ENCODE peak calls at places on chromosome 18, in seven cellular contexts. F is GM12878, H is A549, L is IMR-90, M is HCT116, U is H1, E is HepG2. N is an unnamed sample.
A peak's percentile ranks its signal among the peaks of the same experiment; 100 is the strongest.

GRCh38 chr18:43312891-43313290 is 35.6 kb upstream of the SYT4 start:
- DNase-seq in F (no peak), H (no peak), L (no peak), M (no peak), U (no peak), E (no peak), N (no peak)

GRCh38 chr18:31401156-31402025 is 24.8 kb downstream of the DSG4 start:
- DNase-seq in F (no peak), H (peak; percentile 78), L (no peak), M (no peak), U (no peak), E (peak; percentile 76), N (no peak)

GRCh38 chr18:79531926-79532689 is 136.4 kb downstream of the NFATC1 start:
- DNase-seq in F (no peak), H (no peak), L (peak; percentile 53), M (no peak), U (no peak), E (no peak), N (no peak)

GRCh38 chr18:76453057-76453561 is 41.9 kb downstream of the ZNF516 start:
- DNase-seq in F (no peak), H (no peak), L (no peak), M (no peak), U (no peak), E (no peak), N (no peak)

GRCh38 chr18:68660355-68661183 is 54.3 kb downstream of the TMX3 start:
- DNase-seq in F (no peak), H (peak; percentile 33), L (peak; percentile 61), M (peak; percentile 29), U (no peak), E (peak; percentile 33), N (peak; percentile 8)

GRCh38 chr18:77073336-77074093 is 59.1 kb downstream of the MBP start:
- DNase-seq in F (no peak), H (no peak), L (no peak), M (no peak), U (no peak), E (no peak), N (no peak)

GRCh38 chr18:31738460-31739407 is 21.9 kb downstream of the SLC25A52 start:
- DNase-seq in F (no peak), H (peak; percentile 4), L (no peak), M (peak; percentile 65), U (no peak), E (peak; percentile 69), N (peak; percentile 77)

GRCh38 chr18:417495-417894 is 83.0 kb downstream of the COLEC12 start:
- DNase-seq in F (no peak), H (no peak), L (no peak), M (no peak), U (no peak), E (no peak), N (no peak)

DNA sequence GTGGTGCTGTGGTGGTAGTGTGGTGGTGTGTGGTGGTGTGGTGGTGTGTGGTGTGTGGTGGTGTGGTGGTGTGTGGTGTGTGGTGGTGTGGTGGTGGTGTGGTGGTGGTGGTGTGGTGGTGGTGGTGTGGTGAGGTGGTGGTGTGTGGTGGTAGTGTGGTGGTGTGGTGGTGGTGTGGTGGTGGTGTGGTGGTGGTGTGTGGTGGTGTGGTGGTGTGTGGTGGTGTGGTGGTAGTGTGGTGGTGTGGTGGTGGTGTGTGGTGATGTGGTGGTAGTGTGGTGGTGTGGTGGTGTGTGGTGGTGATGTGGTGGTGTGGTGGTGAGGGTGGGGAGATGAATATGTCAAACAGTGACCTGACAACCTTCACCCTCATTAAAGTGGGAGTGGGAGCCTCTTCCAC is 55.6 kb upstream of the DLGAP1 start:
- DNase-seq in F (no peak), H (peak; percentile 1), L (no peak), M (no peak), U (no peak), E (no peak), N (no peak)
- TF ChIP-seq CEBPB in F (no peak), H (no peak), L (no peak), M (no peak), U (no peak), E (no peak), N (no peak)

GRCh38 chr18:61951396-61951795 is 58.6 kb upstream of the RNF152 start:
- DNase-seq in F (no peak), H (no peak), L (no peak), M (no peak), U (no peak), E (no peak), N (no peak)
- TF ChIP-seq CEBPB in F (no peak), H (no peak), L (no peak), M (no peak), U (no peak), E (no peak), N (no peak)

GRCh38 chr18:23235336-23235735 is 100.1 kb downstream of the CABLES1 start:
- DNase-seq in F (no peak), H (no peak), L (no peak), M (no peak), U (no peak), E (no peak), N (no peak)
- TF ChIP-seq CEBPB in F (no peak), H (no peak), L (peak; percentile 41), M (no peak), U (no peak), E (no peak), N (peak; percentile 56)

GRCh38 chr18:8706981-8707940 is 1.9 kb downstream of the MTCL1 start:
- DNase-seq in F (no peak), H (peak; percentile 82), L (peak; percentile 73), M (no peak), U (peak; percentile 82), E (no peak), N (no peak)
- TF ChIP-seq CEBPB in F (no peak), H (no peak), L (no peak), M (no peak), U (no peak), E (no peak), N (no peak)

DNA sequence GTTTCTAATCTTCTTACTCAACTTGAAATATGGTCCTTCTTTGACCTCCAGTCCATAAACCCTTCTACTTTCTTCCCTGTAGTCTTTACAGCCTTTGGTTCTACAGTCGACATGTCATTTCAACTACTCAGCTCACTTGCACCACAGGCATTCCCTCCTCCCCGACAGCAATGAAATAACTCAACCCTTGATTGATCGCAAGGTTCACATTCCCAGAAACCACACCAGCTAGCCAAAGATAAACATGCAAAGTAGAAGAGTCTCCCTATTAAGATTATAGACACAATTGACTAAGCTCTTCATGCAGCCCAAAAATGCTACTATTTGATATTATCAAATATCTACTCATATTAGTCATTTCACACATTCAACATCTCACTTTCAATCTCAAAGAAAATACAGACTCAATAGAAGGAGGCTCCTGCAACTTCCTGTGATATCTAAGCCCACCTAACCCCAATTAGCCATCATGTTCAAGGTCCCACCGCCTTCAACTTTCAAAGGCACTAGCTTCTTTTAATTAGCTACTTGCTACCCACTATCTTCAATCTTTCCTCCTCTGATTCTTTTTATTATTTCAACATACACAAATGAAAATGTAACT is 50.8 kb downstream of the RTTN start:
- DNase-seq in F (no peak), H (no peak), L (peak; percentile 94), M (no peak), U (no peak), E (no peak), N (no peak)
- TF ChIP-seq CEBPB in F (no peak), H (no peak), L (peak; percentile 67), M (no peak), U (no peak), E (no peak), N (no peak)

DNA sequence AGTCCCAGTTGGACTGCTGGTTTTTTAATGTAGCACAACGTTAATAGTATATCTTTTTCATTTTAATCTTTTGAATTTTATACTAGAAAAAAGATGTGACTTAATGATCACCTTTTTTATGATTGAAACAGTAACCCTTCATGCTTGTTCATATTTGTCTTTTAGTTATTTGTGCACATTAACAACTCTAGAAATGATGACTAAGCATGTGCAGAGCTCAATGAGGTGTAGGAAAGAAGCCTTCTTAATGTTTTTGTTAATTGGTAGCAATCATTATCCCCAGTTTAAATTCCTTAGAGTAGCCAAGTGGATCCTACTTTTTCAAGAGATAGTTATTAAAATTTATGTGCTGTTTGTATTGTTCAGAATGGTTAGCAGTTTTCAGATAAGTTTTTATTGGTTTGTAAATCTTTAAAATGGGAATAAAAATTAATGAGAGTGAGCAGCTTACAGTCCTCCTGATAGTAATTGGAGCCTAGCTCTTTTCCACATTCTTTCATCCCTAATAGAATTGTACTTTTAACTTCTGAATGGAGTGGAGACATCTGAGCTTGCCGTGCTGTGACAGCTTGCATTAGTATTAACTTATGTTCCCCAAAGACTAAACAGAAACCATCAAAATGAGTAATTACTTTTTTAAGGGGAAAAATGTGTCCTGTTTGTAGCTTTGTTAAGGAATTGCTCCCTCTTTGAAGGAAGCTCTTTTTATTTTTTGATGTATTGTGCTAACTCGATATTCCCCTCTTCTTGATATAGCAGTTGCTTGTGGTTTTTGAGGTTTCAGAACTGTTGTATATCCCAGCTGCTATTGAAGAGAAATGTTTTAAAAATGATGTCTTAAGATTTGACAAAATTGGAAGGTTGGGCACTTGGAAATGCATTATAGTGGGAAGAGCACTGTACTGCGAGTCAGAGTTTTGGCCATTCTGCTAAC is 17.3 kb downstream of the PIK3C3 start:
- DNase-seq in F (no peak), H (no peak), L (no peak), M (no peak), U (no peak), E (no peak), N (no peak)
- TF ChIP-seq CEBPB in F (no peak), H (no peak), L (no peak), M (no peak), U (no peak), E (no peak), N (no peak)